ENCODE peak calls at places on chromosomes 12 and 14, in four cellular contexts. J is HepG2, F is H1, Q is K562. X is an unnamed sample.

GRCh38 chr12:111672822-111673381 is 12.9 kb downstream of the BRAP start:
- DNase-seq in J (no peak), Q (no peak), F (no peak), X (no peak)

GRCh38 chr12:96140110-96140509 is 54.1 kb upstream of the ELK3 start:
- DNase-seq in Q (no peak), J (no peak), F (no peak), X (no peak)

GRCh38 chr14:36177489-36177888 is 967 bp upstream of the PTCSC3 start:
- DNase-seq in Q (no peak), F (no peak), J (no peak), X (no peak)

GRCh38 chr14:73741876-73742519 is 27.8 kb upstream of the PNMA1 start:
- DNase-seq in F (no peak), Q (peak; percentile 54), J (no peak), X (peak; percentile 41)

GRCh38 chr12:112901271-112901670 is 5.5 kb upstream of the OAS1 start:
- DNase-seq in Q (no peak), F (no peak), J (no peak), X (peak; percentile 12)

GRCh38 chr12:94265966-94266365 is 117.6 kb downstream of the PLXNC1 start:
- DNase-seq in Q (no peak), F (no peak), J (no peak), X (no peak)

GRCh38 chr12:92065018-92065499 is 80.6 kb downstream of the BTG1 start:
- DNase-seq in J (peak; percentile 53), Q (no peak), F (no peak), X (no peak)

GRCh38 chr14:99057684-99058083 is 214.3 kb downstream of the BCL11B start:
- DNase-seq in J (no peak), F (no peak), Q (no peak), X (no peak)

GRCh38 chr12:46205293-46205692 is 63.5 kb downstream of the SLC38A1 start:
- DNase-seq in Q (no peak), J (no peak), F (no peak), X (peak; percentile 16)

GRCh38 chr12:98213556-98213955 is 301.8 kb upstream of the TMPO start:
- DNase-seq in J (no peak), F (no peak), Q (no peak), X (no peak)

GRCh38 chr12:53313996-53314395 is 7.4 kb downstream of the AAAS start:
- DNase-seq in F (no peak), J (no peak), Q (no peak), X (no peak)

GRCh38 chr12:131759176-131759575 is 48.3 kb downstream of the SFSWAP start:
- DNase-seq in F (no peak), J (no peak), Q (no peak), X (no peak)

GRCh38 chr12:100716949-100717732 is 77.4 kb upstream of the ANO4 start:
- DNase-seq in J (no peak), F (no peak), Q (no peak), X (no peak)

GRCh38 chr14:61561657-61562276 is 133.5 kb upstream of the HIF1A start:
- DNase-seq in Q (no peak), F (no peak), J (peak; percentile 94), X (peak; percentile 99)

GRCh38 chr12:123436017-123436964 is at the start of gene RILPL2:
- DNase-seq in Q (peak; percentile 88), F (no peak), J (peak; percentile 49), X (peak; percentile 77)

GRCh38 chr14:22850944-22851790 is 14.8 kb downstream of the MMP14 start:
- DNase-seq in J (no peak), F (no peak), Q (no peak), X (peak; percentile 92)

GRCh38 chr14:104115691-104116543 is 22.5 kb upstream of the KIF26A start:
- DNase-seq in Q (no peak), F (no peak), J (no peak), X (no peak)

GRCh38 chr14:92704821-92705220 is 43.6 kb downstream of the LGMN start:
- DNase-seq in F (no peak), Q (no peak), J (no peak), X (no peak)

GRCh38 chr14:54788701-54789100 is 113.9 kb downstream of the GCH1 start:
- DNase-seq in Q (no peak), J (no peak), F (no peak), X (no peak)

GRCh38 chr12:26011099-26011498 is 52.6 kb downstream of the RASSF8 start:
- DNase-seq in F (no peak), J (no peak), Q (no peak), X (no peak)

GRCh38 chr14:61320806-61321384 is 484 bp upstream of the PRKCH start:
- DNase-seq in Q (no peak), F (no peak), J (no peak), X (peak; percentile 64)

GRCh38 chr12:59699408-59700144 is 103.7 kb downstream of the SLC16A7 start:
- DNase-seq in Q (no peak), F (no peak), J (no peak), X (no peak)

GRCh38 chr12:1769809-1770494 is 50.4 kb upstream of the LRTM2 start:
- DNase-seq in Q (no peak), J (peak; percentile 43), F (no peak), X (no peak)

DNA sequence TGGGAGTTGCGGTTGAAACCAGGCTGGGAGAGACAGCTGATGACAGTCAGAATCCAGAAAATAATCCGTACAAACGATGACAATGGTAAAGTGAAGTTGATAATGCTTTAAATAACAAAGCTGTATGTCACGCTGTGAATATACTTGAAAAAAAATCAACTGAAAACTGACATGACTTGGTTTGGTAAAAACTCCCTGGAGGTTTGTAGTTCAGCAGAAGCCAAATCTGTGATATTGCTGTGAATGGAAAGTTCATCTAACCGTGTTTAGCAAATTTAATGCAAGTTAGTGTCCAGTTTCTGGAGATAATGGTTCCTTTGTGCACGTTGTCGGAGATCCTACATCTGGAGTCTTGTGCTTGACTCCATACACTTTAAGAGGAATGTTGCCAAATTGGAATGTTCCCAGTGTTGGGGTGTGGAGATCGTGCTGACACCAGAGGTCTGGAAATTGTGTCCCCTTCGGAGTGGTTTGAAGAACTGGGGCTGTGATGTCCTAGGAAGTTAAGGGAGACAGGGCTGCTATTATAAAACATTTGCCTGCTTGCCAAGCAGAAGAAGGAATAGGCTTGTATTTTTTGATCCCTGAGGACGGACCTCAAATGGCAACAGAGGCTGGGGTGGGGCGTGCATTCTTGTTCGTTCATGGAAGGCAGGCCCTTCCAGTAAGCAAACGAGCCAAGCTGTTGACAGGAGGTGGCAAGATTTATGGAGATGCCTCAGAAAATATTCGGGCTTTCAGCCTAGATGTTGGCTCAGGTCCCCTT is 30.6 kb downstream of the PPFIBP1 start:
- DNase-seq in J (no peak), Q (no peak), F (no peak), X (peak; percentile 78)
- TF ChIP-seq JUN in J (no peak), Q (no peak), F (no peak), X (no peak)

DNA sequence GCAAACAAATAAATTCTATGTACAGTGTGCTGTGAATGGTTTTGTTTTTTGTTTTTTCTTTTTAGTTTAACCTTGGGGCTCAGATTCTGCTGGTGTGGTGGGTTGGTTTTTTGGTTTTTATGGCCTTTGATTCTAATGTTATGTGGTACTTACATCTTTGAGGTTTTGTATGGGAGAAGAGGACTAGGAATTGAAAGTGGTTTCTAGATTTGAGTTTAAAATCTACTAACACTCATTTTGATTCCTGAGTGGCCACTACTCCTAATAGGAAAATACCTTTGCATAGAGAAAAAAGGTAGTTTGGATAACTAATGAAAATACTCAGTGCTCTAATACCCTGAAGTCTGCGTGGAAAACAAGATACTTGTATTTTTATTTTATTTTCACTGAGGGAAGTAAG is 137.7 kb downstream of the MON2 start:
- DNase-seq in F (no peak), J (no peak), Q (no peak), X (no peak)
- H3K9ac ChIP-seq in F (peak overlapping the region; percentile 90), J (peak overlapping the region; percentile 98), Q (no peak overlapping the region), X (peak overlapping the region; percentile 99)

GRCh38 chr12:24416423-24417109 is 467.1 kb upstream of the SOX5 start:
- DNase-seq in J (no peak), Q (no peak), F (no peak), X (no peak)

GRCh38 chr12:24414421-24414820 is 465.0 kb upstream of the SOX5 start:
- DNase-seq in Q (no peak), F (no peak), J (no peak), X (peak; percentile 11)

GRCh38 chr12:24415934-24416333 is 466.5 kb upstream of the SOX5 start:
- DNase-seq in Q (no peak), J (no peak), F (no peak), X (no peak)

GRCh38 chr12:24421759-24422158 is 472.3 kb upstream of the SOX5 start:
- DNase-seq in Q (no peak), F (no peak), J (no peak), X (no peak)

GRCh38 chr12:24418157-24418556 is 468.7 kb upstream of the SOX5 start:
- DNase-seq in F (no peak), Q (no peak), J (no peak), X (no peak)
- TF ChIP-seq JUN in F (no peak), Q (no peak), J (no peak), X (no peak)

GRCh38 chr12:24586293-24586692 is 362.6 kb downstream of the BCAT1 start:
- DNase-seq in J (no peak), F (no peak), Q (no peak), X (no peak)
- H3K9ac ChIP-seq in J (no peak overlapping the region), F (no peak overlapping the region), Q (no peak overlapping the region), X (no peak overlapping the region)

GRCh38 chr12:71591601-71592000 is 72.0 kb downstream of the ZFC3H1 start:
- DNase-seq in J (no peak), Q (no peak), F (peak; percentile 44), X (no peak)

GRCh38 chr12:71585218-71585617 is 78.4 kb downstream of the ZFC3H1 start:
- DNase-seq in Q (no peak), F (no peak), J (no peak), X (no peak)

GRCh38 chr12:71587012-71587411 is 76.6 kb downstream of the ZFC3H1 start:
- DNase-seq in Q (no peak), J (no peak), F (no peak), X (no peak)

GRCh38 chr12:71592841-71593240 is 70.8 kb downstream of the ZFC3H1 start:
- DNase-seq in F (no peak), J (no peak), Q (no peak), X (no peak)

DNA sequence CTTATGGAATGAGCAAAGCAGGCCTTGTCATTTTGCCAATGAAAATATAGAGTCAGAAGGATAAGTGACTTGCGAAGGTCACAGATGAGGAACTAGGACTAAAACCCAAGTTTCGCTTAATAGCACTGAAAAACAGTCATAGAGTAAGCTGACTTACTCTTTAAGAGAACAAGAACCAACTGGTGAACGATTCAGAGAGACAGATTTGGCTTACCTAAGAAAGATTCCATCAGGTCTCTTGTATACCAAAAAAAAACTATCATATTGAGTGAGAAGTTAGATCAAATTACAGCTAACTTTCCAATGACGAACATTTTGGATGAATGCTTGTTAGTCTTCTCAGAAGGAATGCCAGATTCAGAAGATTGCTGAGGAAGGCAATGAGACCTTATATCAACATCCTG is 74.2 kb downstream of the ZFC3H1 start:
- DNase-seq in J (no peak), F (no peak), Q (no peak), X (no peak)
- TF ChIP-seq JUN in J (no peak), F (no peak), Q (no peak), X (no peak)

DNA sequence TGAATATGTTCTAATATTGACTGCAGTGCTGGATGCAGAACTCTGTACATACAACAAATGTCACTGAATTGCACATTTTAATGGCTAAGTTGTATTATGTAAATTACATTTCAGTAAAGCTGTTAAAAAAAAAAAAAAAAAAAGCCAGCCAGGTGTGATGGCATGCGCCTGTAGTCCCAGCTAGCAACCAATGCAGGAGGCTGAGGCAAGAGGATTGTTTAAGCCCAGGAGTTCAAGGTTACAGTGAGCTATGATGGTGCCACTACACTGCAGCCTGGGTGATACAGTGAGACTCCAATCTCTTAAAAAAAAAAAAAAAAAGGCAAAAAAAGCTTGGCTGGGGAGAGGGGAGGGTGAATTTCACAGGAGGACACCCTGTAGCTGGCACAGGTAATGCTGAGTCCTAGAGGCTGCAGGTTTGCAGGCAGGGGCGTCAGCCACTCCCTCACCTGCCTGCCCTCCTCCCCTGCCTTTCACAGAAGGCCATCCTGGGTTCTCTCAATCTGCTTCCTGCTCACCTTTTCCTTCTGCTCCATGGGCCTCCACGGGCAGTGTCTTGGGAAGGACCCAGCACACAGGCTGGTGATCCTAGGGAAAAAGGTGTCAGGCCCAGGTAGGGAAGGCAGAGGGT is 40.7 kb downstream of the TESC start:
- DNase-seq in J (peak; percentile 52), F (no peak), Q (no peak), X (no peak)
- H3K9ac ChIP-seq in J (no peak overlapping the region), F (no peak overlapping the region), Q (peak overlapping the region; percentile 56), X (no peak overlapping the region)